ENCODE peak calls at places on chromosome 1, in nine cellular contexts. W is stimulated activated CD8-positive, alpha-beta memory T cell treated with anti-CD3 and anti-CD28 coated beads, Interleukin-2, amount 100 ng/mL, for 1 hour; L is tibial nerve; N is CD8-positive, alpha-beta memory T cell; F is GM03348; Y is fibroblast of lung; C is activated CD8-positive, alpha-beta memory T cell treated with anti-CD3 and anti-CD28 coated beads for 48 hours; J is activated T-helper 2 cell treated with anti-CD3 and anti-CD28 coated beads, Interferon-gamma antibody, Interleukin-2, Interleukin-4, amounts not matched to agents 10 μg/mL and 5 μg/mL and 100 μg/mL, durations not matched to agents 14 hours and 24 hours and 36 hours; K is nephron progenitor cell. H is an unnamed sample.

GRCh38 chr1:202365092-202365815 is 16.8 kb downstream of the PPP1R12B start:
- DNase-seq in W (no peak), L (no peak), N (no peak), F (peak), Y (peak), C (no peak), J (no peak), K (no peak), H (no peak)

GRCh38 chr1:241631674-241632073 is 8.5 kb downstream of the CHML start:
- DNase-seq in W (no peak), L (no peak), N (no peak), F (no peak), Y (no peak), C (no peak), J (no peak), K (no peak), H (no peak)

GRCh38 chr1:200958597-200958996 is 63.9 kb downstream of the INAVA start:
- DNase-seq in W (no peak), L (no peak), N (no peak), F (no peak), Y (no peak), C (no peak), J (no peak), K (no peak), H (no peak)

GRCh38 chr1:17045140-17045539 is 8.7 kb downstream of the SDHB start:
- DNase-seq in W (no peak), L (no peak), N (no peak), F (no peak), Y (no peak), C (no peak), J (no peak), K (no peak), H (no peak)

GRCh38 chr1:17403081-17403480 is 31.1 kb downstream of the PADI6 start:
- DNase-seq in W (no peak), L (no peak), N (no peak), F (no peak), Y (no peak), C (no peak), J (no peak), K (no peak), H (no peak)

GRCh38 chr1:55813619-55814018 is 598.5 kb upstream of the USP24 start:
- DNase-seq in W (no peak), L (peak), N (no peak), F (peak), Y (peak), C (no peak), J (no peak), K (no peak), H (no peak)

GRCh38 chr1:8404450-8405370 is 86.8 kb downstream of the SLC45A1 start:
- DNase-seq in W (no peak), L (no peak), N (no peak), F (no peak), Y (no peak), C (no peak), J (no peak), K (no peak), H (no peak)

GRCh38 chr1:15454256-15454655 is 2.3 kb upstream of the CELA2A start:
- DNase-seq in W (no peak), L (no peak), N (no peak), F (peak), Y (peak), C (no peak), J (no peak), K (no peak), H (no peak)

GRCh38 chr1:156544592-156545102 is 27.7 kb downstream of the IQGAP3 start:
- DNase-seq in W (no peak), L (no peak), N (no peak), F (no peak), Y (no peak), C (no peak), J (no peak), K (no peak), H (no peak)

GRCh38 chr1:64471218-64471719 is 1.3 kb downstream of the CACHD1 start:
- DNase-seq in W (no peak), L (no peak), N (no peak), F (peak), Y (peak), C (no peak), J (no peak), K (peak), H (peak)

GRCh38 chr1:52632732-52633290 is at the start of gene SHISAL2A:
- DNase-seq in W (peak), L (no peak), N (peak), F (peak), Y (peak), C (peak), J (peak), K (peak), H (peak)

H was measured in mesothelial cell of epicardium.